ENCODE peak calls at places on chromosome 14, in ten cellular contexts. P, B, U, Z, H, T, K, O, V and M are unnamed samples.

GRCh38 chr14:76768671-76769500 is 7.6 kb downstream of the VASH1 start:
- DNase-seq in P (no peak), B (no peak), U (no peak), Z (no peak), H (no peak), T (no peak), K (no peak), O (no peak), V (no peak), M (no peak)

GRCh38 chr14:91405241-91405721 is 12.3 kb downstream of the CCDC88C start:
- DNase-seq in P (no peak), B (no peak), U (no peak), Z (no peak), H (no peak), T (no peak), K (no peak), O (no peak), V (no peak), M (no peak)

GRCh38 chr14:89921346-89921745 is 33.2 kb downstream of the EFCAB11 start:
- DNase-seq in P (no peak), B (peak; percentile 17), U (no peak), Z (no peak), H (no peak), T (no peak), K (peak; percentile 37), O (no peak), V (no peak), M (no peak)

GRCh38 chr14:31275731-31276130 is 68.1 kb upstream of the HECTD1 start:
- DNase-seq in P (no peak), B (no peak), U (no peak), Z (no peak), H (no peak), T (no peak), K (no peak), O (no peak), V (no peak), M (no peak)

GRCh38 chr14:94345344-94346072 is 22.4 kb upstream of the SERPINA6 start:
- DNase-seq in P (no peak), B (peak; percentile 84), U (peak; percentile 96), Z (peak; percentile 82), H (peak; percentile 41), T (no peak), K (peak; percentile 93), O (no peak), V (peak; percentile 91), M (no peak)

GRCh38 chr14:94046696-94047250 is 20.6 kb downstream of the OTUB2 start:
- DNase-seq in P (no peak), B (no peak), U (no peak), Z (no peak), H (no peak), T (no peak), K (no peak), O (no peak), V (no peak), M (no peak)

GRCh38 chr14:104130974-104131651 is 7.3 kb upstream of the KIF26A start:
- DNase-seq in P (no peak), B (peak; percentile 15), U (peak; percentile 39), Z (peak; percentile 33), H (no peak), T (peak; percentile 55), K (peak; percentile 1), O (peak; percentile 63), V (peak; percentile 29), M (no peak)

GRCh38 chr14:99803803-99804202 is 10.6 kb downstream of the EML1 start:
- DNase-seq in P (no peak), B (no peak), U (no peak), Z (no peak), H (no peak), T (no peak), K (no peak), O (no peak), V (no peak), M (no peak)

GRCh38 chr14:100524933-100525243 is 62.3 kb downstream of the BEGAIN start:
- DNase-seq in P (no peak), B (no peak), U (peak; percentile 45), Z (no peak), H (no peak), T (peak; percentile 61), K (peak; percentile 15), O (no peak), V (no peak), M (peak; percentile 18)

GRCh38 chr14:80974338-80975078 is 19.1 kb downstream of the TSHR start:
- DNase-seq in P (no peak), B (no peak), U (peak; percentile 8), Z (peak; percentile 24), H (no peak), T (no peak), K (no peak), O (no peak), V (no peak), M (no peak)

GRCh38 chr14:98731701-98732100 is 540.3 kb downstream of the BCL11B start:
- DNase-seq in P (no peak), B (no peak), U (no peak), Z (no peak), H (no peak), T (no peak), K (no peak), O (no peak), V (no peak), M (no peak)
- TF ChIP-seq CTCF in P (no peak), B (no peak), U (no peak), Z (no peak), H (no peak), T (no peak), K (no peak), O (no peak), V (no peak), M (no peak)

GRCh38 chr14:24092110-24092959 is 1.8 kb upstream of the PCK2 start:
- DNase-seq in P (no peak), B (no peak), U (peak; percentile 21), Z (peak; percentile 28), H (no peak), T (no peak), K (no peak), O (no peak), V (no peak), M (no peak)

GRCh38 chr14:24092960-24093900 is 881 bp upstream of the PCK2 start:
- DNase-seq in P (no peak), B (no peak), U (no peak), Z (no peak), H (no peak), T (no peak), K (no peak), O (no peak), V (no peak), M (no peak)

GRCh38 chr14:24094839-24095195 is 706 bp downstream of the PCK2 start:
- DNase-seq in P (no peak), B (no peak), U (no peak), Z (peak; percentile 8), H (no peak), T (no peak), K (no peak), O (no peak), V (no peak), M (no peak)

GRCh38 chr14:24095196-24096068 is 1.3 kb downstream of the PCK2 start:
- DNase-seq in P (no peak), B (peak; percentile 49), U (peak; percentile 83), Z (peak; percentile 24), H (no peak), T (peak; percentile 90), K (peak; percentile 44), O (peak; percentile 82), V (peak; percentile 33), M (no peak)

DNA sequence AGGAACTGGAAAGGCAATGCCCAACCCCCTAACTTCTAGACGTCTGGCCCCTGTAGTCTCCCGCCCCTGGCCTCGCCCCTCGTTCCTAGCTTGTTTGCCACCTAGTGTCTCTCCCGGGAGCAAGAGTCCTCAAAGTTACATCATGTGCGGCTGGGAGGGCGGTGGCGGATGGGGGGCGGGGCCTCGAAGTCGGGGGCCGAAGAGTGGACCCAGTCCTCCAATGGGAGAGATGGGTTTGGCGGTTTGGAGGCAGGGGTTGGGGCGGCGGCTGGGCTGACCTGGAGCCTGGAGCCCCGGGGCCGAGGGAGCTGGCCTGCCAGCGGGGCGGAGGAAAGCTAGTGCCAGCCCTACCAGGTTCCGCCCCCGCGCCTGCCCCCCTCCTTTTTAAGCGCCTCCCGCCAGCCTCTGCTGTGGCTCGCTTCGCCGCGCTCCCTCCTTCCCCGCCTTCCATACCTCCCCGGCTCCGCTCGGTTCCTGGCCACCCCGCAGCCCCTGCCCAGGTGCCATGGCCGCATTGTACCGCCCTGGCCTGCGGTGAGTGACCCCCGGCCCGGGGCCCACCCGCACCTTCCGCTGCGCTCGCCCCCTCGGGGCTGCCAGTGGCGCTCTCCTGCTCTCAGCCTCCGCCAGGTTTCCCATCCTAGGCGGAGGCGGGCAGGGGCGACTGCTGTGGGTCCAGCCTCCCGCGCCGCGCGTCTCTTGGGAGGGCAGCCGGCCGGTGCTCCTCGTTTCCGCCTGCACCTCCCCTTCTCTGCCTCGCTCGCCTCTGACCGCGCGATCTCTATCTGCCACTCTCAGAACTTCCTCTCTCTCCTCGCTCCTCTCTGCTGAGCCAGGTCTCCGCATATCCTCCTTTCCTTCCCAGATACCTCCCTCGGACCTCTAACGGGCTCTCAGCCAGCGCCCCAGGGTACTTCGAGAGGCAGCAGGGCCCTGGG is at the start of gene PCK2:
- DNase-seq in P (peak; percentile 83), B (peak; percentile 87), U (peak; percentile 98), Z (peak; percentile 91), H (no peak), T (peak; percentile 98), K (peak; percentile 88), O (peak; percentile 98), V (peak; percentile 88), M (peak; percentile 62)
- TF ChIP-seq CTCF in P (no peak), B (no peak), U (no peak), Z (no peak), H (no peak), T (no peak), K (peak; percentile 12), O (peak; percentile 5), V (no peak), M (no peak)

GRCh38 chr14:22122227-22123187 is 448.9 kb upstream of the OR4E1 start:
- DNase-seq in P (no peak), B (no peak), U (no peak), Z (no peak), H (no peak), T (no peak), K (peak; percentile 5), O (no peak), V (no peak), M (no peak)
- TF ChIP-seq CTCF in P (no peak), B (no peak), U (no peak), Z (no peak), H (no peak), T (no peak), K (peak; percentile 13), O (no peak), V (no peak), M (no peak)

DNA sequence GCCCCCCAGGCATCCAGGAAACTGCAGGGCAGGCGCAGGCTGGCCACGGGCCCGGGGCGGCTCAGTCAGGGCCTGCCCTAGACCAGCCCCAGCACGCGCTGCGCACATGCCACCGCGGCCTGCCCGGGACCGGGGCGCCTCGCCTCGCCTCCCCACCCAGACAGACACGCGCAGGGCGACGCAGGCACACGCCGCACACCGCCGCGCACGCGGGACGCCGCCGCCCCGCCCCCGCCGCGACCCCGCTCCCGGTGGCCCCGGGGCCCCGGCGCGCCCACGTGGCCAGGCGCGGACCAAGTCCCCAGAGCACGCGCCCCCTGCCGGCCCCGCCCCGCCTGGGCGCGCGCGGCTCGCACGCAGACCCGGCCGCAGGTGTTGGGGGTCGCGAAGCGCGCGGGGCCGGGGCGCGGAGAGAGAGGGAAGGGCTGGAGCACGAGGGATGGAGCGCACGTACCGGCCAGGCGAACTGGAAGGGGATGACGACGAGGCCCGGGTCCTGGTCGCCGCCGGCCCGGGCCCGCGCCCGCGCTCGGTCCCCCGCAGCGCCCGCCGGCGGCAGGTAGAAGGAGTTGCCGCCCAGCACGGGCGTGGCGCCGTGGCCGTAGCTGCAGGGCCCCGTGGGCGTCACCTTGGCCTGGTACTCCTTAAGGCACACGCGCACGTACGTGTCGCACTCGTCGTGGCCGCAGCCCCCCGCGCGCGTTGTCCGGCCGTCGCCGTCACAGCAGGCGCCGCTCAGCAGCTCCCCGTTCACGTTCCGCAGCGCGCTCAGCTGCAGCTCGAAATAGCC is 1.1 kb downstream of the JAG2 start:
- DNase-seq in P (no peak), B (no peak), U (peak; percentile 28), Z (no peak), H (no peak), T (no peak), K (no peak), O (peak; percentile 66), V (no peak), M (no peak)
- TF ChIP-seq CTCF in P (no peak), B (peak; percentile 32), U (no peak), Z (no peak), H (peak; percentile 76), T (no peak), K (no peak), O (peak; percentile 29), V (no peak), M (no peak)